ENCODE peak calls at places on chromosomes 4 and X, in five cellular contexts. I, X, K, A and D are unnamed samples.

GRCh38 chr4:182819751-182820150 is 97.4 kb downstream of the DCTD start:
- DNase-seq in A (no peak), K (no peak), X (no peak), I (no peak), D (no peak)

GRCh38 chr4:5785806-5786680 is 75.0 kb downstream of the EVC start:
- DNase-seq in X (peak; percentile 73), A (no peak), K (no peak), I (peak; percentile 8), D (no peak)

GRCh38 chr4:38715076-38715475 is 51.1 kb downstream of the KLF3 start:
- DNase-seq in A (no peak), X (no peak), K (no peak), I (no peak), D (no peak)

GRCh38 chrX:74426071-74426470 is 4.8 kb downstream of the SLC16A2 start:
- DNase-seq in X (no peak), K (no peak), I (no peak), A (no peak), D (no peak)

GRCh38 chr4:164937576-164938270 is 39.7 kb downstream of the TRIM61 start:
- DNase-seq in I (peak; percentile 65), A (no peak), K (no peak), X (no peak), D (no peak)

GRCh38 chr4:103936653-103937145 is 216.9 kb upstream of the TACR3 start:
- DNase-seq in I (no peak), A (no peak), X (no peak), K (no peak), D (no peak)

GRCh38 chr4:119039779-119040178 is 95.9 kb upstream of the MYOZ2 start:
- DNase-seq in X (peak; percentile 48), A (no peak), I (peak; percentile 72), K (no peak), D (no peak)

GRCh38 chrX:155435744-155436112 is 22.7 kb downstream of the F8A3 start:
- DNase-seq in A (no peak), X (no peak), K (no peak), I (no peak), D (no peak)

GRCh38 chr4:100124715-100125114 is 65.6 kb downstream of the DDIT4L start:
- DNase-seq in X (no peak), I (no peak), A (no peak), K (no peak), D (no peak)

GRCh38 chr4:149825336-149825735 is 9.7 kb upstream of the IQCM start:
- DNase-seq in A (no peak), X (no peak), I (no peak), K (no peak), D (no peak)

GRCh38 chrX:129632443-129632842 is 22.3 kb downstream of the APLN start:
- DNase-seq in K (no peak), A (no peak), I (no peak), X (peak; percentile 22), D (no peak)

GRCh38 chr4:127400736-127401346 is 231.9 kb upstream of the INTU start:
- DNase-seq in I (peak; percentile 73), A (peak; percentile 47), X (peak; percentile 76), K (no peak), D (no peak)